ENCODE peak calls at places on chromosomes 1 and 21, in seven cellular contexts. N is tibial artery, P is ovary, A is transverse colon, O is fibroblast of lung, C is K562, B is left ventricle myocardium inferior. X is an unnamed sample. For H3K36me3, H3K9me3 and H3K4me1, the result is how much of the 10 kb centered on the place peaks cover.

GRCh38 chr1:87226341-87226760 is 102.3 kb upstream of the LMO4 start:
- DNase-seq in N (peak), P (peak), A (peak), O (peak), C (no peak), B (peak), X (peak)

GRCh38 chr1:52603301-52603675 is 1.1 kb downstream of the GPX7 start:
- DNase-seq in N (no peak), P (peak), A (no peak), O (no peak), C (no peak), B (no peak), X (no peak)

GRCh38 chr1:159140474-159140873 is 30.9 kb upstream of the CADM3 start:
- DNase-seq in N (no peak), P (no peak), A (no peak), O (no peak), C (no peak), B (no peak), X (no peak)

GRCh38 chr1:92367496-92367895 is 68.6 kb downstream of the RPAP2 start:
- DNase-seq in N (no peak), P (no peak), A (no peak), O (no peak), C (no peak), B (no peak), X (no peak)

GRCh38 chr21:39866093-39866492 is 1.1 kb upstream of the PCP4 start:
- DNase-seq in N (no peak), P (no peak), A (no peak), O (no peak), C (no peak), B (no peak), X (no peak)

GRCh38 chr21:38712076-38712475 is 93.7 kb upstream of the ETS2 start:
- DNase-seq in N (peak), P (no peak), A (peak), O (peak), C (no peak), B (no peak), X (peak)

GRCh38 chr21:45852886-45853400 is 128.6 kb upstream of the COL6A1 start:
- DNase-seq in N (no peak), P (no peak), A (no peak), O (no peak), C (no peak), B (no peak), X (no peak)

GRCh38 chr1:8154621-8155052 is 128.5 kb upstream of the ERRFI1 start:
- DNase-seq in N (no peak), P (no peak), A (no peak), O (peak), C (no peak), B (no peak), X (peak)

GRCh38 chr21:45809421-45809820 is 165.9 kb downstream of the PCBP3 start:
- DNase-seq in N (no peak), P (no peak), A (no peak), O (no peak), C (no peak), B (no peak), X (no peak)

GRCh38 chr21:37368536-37369279 is 2.1 kb downstream of the DYRK1A start:
- DNase-seq in N (no peak), P (no peak), A (no peak), O (peak), C (no peak), B (no peak), X (no peak)

GRCh38 chr21:46191257-46191685 is 7.0 kb upstream of the SPATC1L start:
- DNase-seq in N (peak), P (peak), A (no peak), O (peak), C (peak), B (no peak), X (no peak)

GRCh38 chr1:112017183-112017582 is 27.7 kb upstream of the KCND3 start:
- DNase-seq in N (no peak), P (no peak), A (no peak), O (no peak), C (no peak), B (no peak), X (no peak)

GRCh38 chr1:160672789-160673695 is 26.2 kb upstream of the SLAMF1 start:
- DNase-seq in N (no peak), P (no peak), A (no peak), O (no peak), C (no peak), B (no peak), X (no peak)

GRCh38 chr1:25204797-25205441 is 27.4 kb downstream of the SYF2 start:
- DNase-seq in N (no peak), P (no peak), A (no peak), O (peak), C (peak), B (no peak), X (peak)

GRCh38 chr1:18836654-18837053 is 22.8 kb downstream of the TAS1R2 start:
- DNase-seq in N (no peak), P (no peak), A (no peak), O (no peak), C (peak), B (no peak), X (no peak)

GRCh38 chr1:20375563-20375962 is 84.9 kb downstream of the VWA5B1 start:
- DNase-seq in N (no peak), P (no peak), A (no peak), O (no peak), C (no peak), B (no peak), X (no peak)

GRCh38 chr21:14955936-14956520 is 108.8 kb downstream of the NRIP1 start:
- DNase-seq in N (no peak), P (no peak), A (no peak), O (no peak), C (no peak), B (no peak), X (no peak)

GRCh38 chr1:69919129-69919921 is 286.1 kb downstream of the LRRC40 start:
- DNase-seq in N (no peak), P (no peak), A (no peak), O (no peak), C (no peak), B (no peak), X (no peak)

GRCh38 chr21:36551731-36552457 is 72.0 kb upstream of the CLDN14 start:
- DNase-seq in N (no peak), P (no peak), A (no peak), O (peak), C (no peak), B (no peak), X (no peak)

GRCh38 chr1:10665930-10666850 is 130.3 kb downstream of the CASZ1 start:
- DNase-seq in N (peak), P (no peak), A (peak), O (no peak), C (no peak), B (peak), X (no peak)

GRCh38 chr1:218880484-218881060 is 293.1 kb upstream of the LYPLAL1 start:
- DNase-seq in N (no peak), P (no peak), A (no peak), O (no peak), C (no peak), B (no peak), X (no peak)

GRCh38 chr1:154956557-154956956 is 658 bp upstream of the PBXIP1 start:
- DNase-seq in N (no peak), P (peak), A (no peak), O (no peak), C (no peak), B (peak), X (no peak)

GRCh38 chr1:229028509-229028908 is 242.4 kb upstream of the RAB4A start:
- DNase-seq in N (no peak), P (no peak), A (no peak), O (no peak), C (no peak), B (no peak), X (no peak)

GRCh38 chr1:203536981-203537455 is 43.1 kb downstream of the OPTC start:
- DNase-seq in N (peak), P (no peak), A (peak), O (peak), C (no peak), B (no peak), X (peak)

GRCh38 chr1:58768971-58769808 is 14.7 kb downstream of the JUN start:
- DNase-seq in N (peak), P (peak), A (peak), O (peak), C (peak), B (peak), X (peak)

GRCh38 chr1:204017032-204017431 is 55.9 kb upstream of the SOX13 start:
- DNase-seq in N (no peak), P (no peak), A (no peak), O (no peak), C (no peak), B (no peak), X (no peak)

GRCh38 chr1:196584703-196585102 is 23.5 kb downstream of the KCNT2 start:
- DNase-seq in N (no peak), P (no peak), A (no peak), O (no peak), C (no peak), B (no peak), X (no peak)

GRCh38 chr1:25105836-25106235 is 126.5 kb downstream of the SYF2 start:
- DNase-seq in N (no peak), P (no peak), A (no peak), O (no peak), C (no peak), B (no peak), X (no peak)

GRCh38 chr1:91506071-91506470 is 5.4 kb downstream of the CDC7 start:
- DNase-seq in N (no peak), P (no peak), A (no peak), O (no peak), C (no peak), B (no peak), X (no peak)

GRCh38 chr1:23957096-23957495 is 2.5 kb upstream of the PNRC2 start:
- DNase-seq in N (no peak), P (no peak), A (peak), O (no peak), C (no peak), B (no peak), X (peak)

GRCh38 chr1:28326980-28327379 is 1.9 kb upstream of the MED18 start:
- DNase-seq in N (no peak), P (no peak), A (no peak), O (no peak), C (no peak), B (no peak), X (no peak)

GRCh38 chr1:25858494-25858893 is 763 bp downstream of the AUNIP start:
- DNase-seq in N (no peak), P (no peak), A (no peak), O (no peak), C (no peak), B (no peak), X (no peak)

GRCh38 chr21:23543334-23543733 is 2063.9 kb downstream of the MRPL39 start:
- DNase-seq in N (no peak), P (no peak), A (no peak), O (no peak), C (no peak), B (peak), X (no peak)

GRCh38 chr1:169929210-169929526 is 35.5 kb upstream of the SCYL3 start:
- DNase-seq in N (no peak), P (no peak), A (no peak), O (no peak), C (no peak), B (no peak), X (no peak)

DNA sequence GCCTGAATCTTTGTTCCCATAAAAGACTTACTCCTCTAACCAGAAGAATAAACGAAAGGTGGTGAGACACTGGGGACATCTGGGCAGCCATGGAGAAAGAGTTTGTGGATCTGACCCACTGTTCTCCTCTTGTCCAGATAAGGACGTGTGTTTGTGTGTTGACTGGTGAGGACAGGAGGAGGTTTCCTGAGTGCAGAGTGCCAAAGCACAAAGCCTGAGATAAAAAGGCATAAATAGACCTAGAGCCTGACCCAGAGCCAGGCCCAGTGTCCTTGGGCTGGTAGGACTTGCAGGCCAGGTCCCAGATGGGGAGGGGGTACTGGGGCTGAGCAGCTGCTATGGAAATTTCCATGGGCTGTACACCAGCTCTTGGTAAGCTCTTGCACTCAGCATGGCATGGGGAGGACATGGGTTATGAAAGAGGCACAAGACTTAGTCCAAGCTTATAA is 19.6 kb upstream of the COQ8A start:
- DNase-seq in N (no peak), P (peak), A (no peak), O (no peak), C (no peak), B (peak), X (no peak)
- H3K36me3 ChIP-seq in N (under half), P (under half), A (under half), O (under half), C (under half), B (under half), X (under half)

GRCh38 chr1:248288385-248288784 is 10.6 kb upstream of the OR2T33 start:
- DNase-seq in N (no peak), P (no peak), A (no peak), O (no peak), C (no peak), B (no peak), X (no peak)
- H3K9me3 ChIP-seq in N (under half), P (under half), A (under half), O (under half), C (under half), B (under half), X (under half)

DNA sequence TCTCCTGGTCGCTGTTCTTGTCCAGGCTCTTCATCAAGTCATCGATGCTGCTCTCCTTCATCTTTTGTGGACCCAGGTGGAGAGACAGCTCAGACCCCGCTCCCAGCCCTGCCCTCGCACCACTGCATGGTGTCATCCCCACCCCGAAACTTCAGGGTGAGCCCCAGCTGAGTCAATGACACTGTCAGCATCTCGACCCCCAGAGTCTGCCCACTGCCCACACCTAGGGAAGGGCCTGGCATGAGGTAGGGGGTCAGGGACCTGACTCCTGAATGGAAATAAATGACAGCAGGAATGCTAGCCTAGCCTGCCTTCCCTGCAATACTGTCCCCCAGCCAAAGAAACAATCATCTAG is 1.6 kb upstream of the S100A6 start:
- DNase-seq in N (no peak), P (no peak), A (no peak), O (no peak), C (no peak), B (no peak), X (no peak)
- H3K4me1 ChIP-seq in N (under half), P (under half), A (half or more), O (under half), C (half or more), B (half or more), X (under half)

GRCh38 chr1:30085814-30086770 is 637.3 kb downstream of the MATN1 start:
- DNase-seq in N (peak), P (peak), A (peak), O (peak), C (peak), B (peak), X (peak)

GRCh38 chr1:30081379-30082102 is 641.8 kb downstream of the MATN1 start:
- DNase-seq in N (no peak), P (no peak), A (no peak), O (no peak), C (no peak), B (no peak), X (no peak)

GRCh38 chr1:30087465-30087864 is 635.9 kb downstream of the MATN1 start:
- DNase-seq in N (no peak), P (no peak), A (no peak), O (no peak), C (no peak), B (no peak), X (no peak)

GRCh38 chr1:30083800-30084464 is 639.5 kb downstream of the MATN1 start:
- DNase-seq in N (no peak), P (no peak), A (no peak), O (peak), C (no peak), B (no peak), X (no peak)

DNA sequence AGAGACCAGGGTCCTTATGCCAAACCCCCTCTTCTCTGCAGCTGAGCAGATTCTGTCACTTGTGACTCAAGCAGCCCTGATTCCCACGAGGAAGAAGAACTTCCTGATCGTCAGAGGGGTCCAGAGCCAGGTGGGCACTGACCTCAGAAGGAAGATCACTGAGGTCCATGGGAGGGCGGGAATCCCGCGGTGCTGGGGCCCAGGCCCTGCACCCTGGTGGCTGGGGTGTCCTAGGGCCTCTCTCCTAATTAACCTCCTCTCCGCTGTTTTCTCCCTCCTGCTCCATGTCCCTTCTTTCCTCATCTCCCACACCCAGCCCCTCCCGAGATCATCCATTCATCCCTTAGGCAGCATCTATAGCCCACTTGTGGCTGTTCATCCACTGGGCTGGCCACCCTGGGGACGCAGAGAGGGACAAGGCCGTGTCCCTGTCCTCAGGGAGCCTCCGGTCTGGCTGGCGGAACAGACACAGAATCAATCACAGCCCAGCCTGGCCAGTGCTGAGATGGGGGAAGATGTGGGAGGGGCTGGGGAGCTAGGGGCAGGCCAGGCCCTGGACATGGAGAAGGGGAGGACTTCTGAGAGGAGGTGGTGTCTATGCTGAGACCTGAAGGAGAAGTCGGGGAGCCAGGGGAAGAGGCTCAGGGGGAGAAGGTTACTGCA is 638.3 kb downstream of the MATN1 start:
- DNase-seq in N (no peak), P (no peak), A (no peak), O (no peak), C (no peak), B (no peak), X (no peak)
- H3K36me3 ChIP-seq in N (under half), P (under half), A (under half), O (under half), C (under half), B (under half), X (under half)

GRCh38 chr21:27564684-27565280 is 597.9 kb upstream of the ADAMTS5 start:
- DNase-seq in N (peak), P (peak), A (peak), O (peak), C (no peak), B (peak), X (peak)

GRCh38 chr21:27561116-27561515 is 594.2 kb upstream of the ADAMTS5 start:
- DNase-seq in N (peak), P (no peak), A (peak), O (no peak), C (no peak), B (peak), X (no peak)

GRCh38 chr21:27565418-27565817 is 598.5 kb upstream of the ADAMTS5 start:
- DNase-seq in N (no peak), P (no peak), A (no peak), O (no peak), C (no peak), B (no peak), X (no peak)

GRCh38 chr21:27566521-27566920 is 599.6 kb upstream of the ADAMTS5 start:
- DNase-seq in N (no peak), P (no peak), A (no peak), O (no peak), C (no peak), B (no peak), X (no peak)

DNA sequence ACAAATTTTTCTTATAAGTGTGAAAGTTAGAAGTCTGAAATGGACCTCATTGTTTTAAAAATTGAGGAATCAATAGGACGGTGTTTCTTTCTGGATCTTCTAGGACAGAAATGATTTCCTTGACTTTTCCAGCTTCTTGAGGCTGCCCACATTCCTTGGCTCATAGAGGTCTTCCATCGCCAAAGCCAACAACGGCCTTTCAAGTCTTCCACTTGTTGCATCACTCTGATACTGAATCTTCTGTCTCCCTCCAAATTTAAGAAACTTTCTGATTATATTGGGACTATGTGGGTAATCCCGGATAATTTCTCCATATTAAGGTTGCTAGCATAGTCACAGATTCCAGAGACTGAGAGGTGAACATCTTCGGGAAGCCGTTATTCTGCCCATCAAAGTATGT is 595.4 kb upstream of the ADAMTS5 start:
- DNase-seq in N (no peak), P (no peak), A (no peak), O (no peak), C (no peak), B (no peak), X (no peak)
- H3K9me3 ChIP-seq in N (under half), P (under half), A (under half), O (under half), C (under half), B (under half), X (under half)

GRCh38 chr1:61140778-61141177 is 58.4 kb downstream of the NFIA start:
- DNase-seq in N (no peak), P (no peak), A (no peak), O (no peak), C (no peak), B (no peak), X (no peak)
- H3K4me1 ChIP-seq in N (half or more), P (under half), A (under half), O (under half), C (under half), B (half or more), X (under half)

GRCh38 chr1:16081636-16082035 is 8.2 kb upstream of the FAM131C start:
- DNase-seq in N (no peak), P (no peak), A (no peak), O (no peak), C (no peak), B (no peak), X (no peak)
- H3K36me3 ChIP-seq in N (under half), P (under half), A (under half), O (under half), C (under half), B (under half), X (under half)

DNA sequence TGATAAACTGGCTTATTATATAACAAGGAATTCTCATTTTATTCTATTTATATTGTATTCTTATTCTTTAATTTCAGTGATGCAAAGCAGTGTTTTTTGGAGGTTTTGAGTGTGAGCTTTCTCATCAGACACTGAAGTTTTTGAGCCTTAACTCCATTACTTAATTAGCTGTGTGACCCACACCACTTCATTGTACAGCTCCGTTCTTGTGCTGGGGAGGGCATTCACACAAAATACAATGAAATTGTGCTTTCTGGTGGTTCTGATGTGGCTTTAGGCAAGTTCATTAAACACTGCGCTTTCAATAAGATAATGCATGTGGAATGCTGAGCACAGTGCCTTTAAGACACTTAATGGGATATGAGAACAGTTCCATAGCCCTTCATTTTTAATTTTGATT is 102.7 kb upstream of the TPTE start:
- DNase-seq in N (no peak), P (no peak), A (no peak), O (no peak), C (no peak), B (no peak), X (no peak)
- H3K9me3 ChIP-seq in N (under half), P (under half), A (under half), O (under half), C (under half), B (under half), X (under half)

X was measured in Caco-2.